ENCODE peak calls at places on chromosome 18, in eight cellular contexts. P, K, Z, M, X, V, S and A are unnamed samples.

GRCh38 chr18:45755936-45756335 is 32.0 kb downstream of the SLC14A1 start:
- DNase-seq in P (peak; percentile 98), K (no peak), Z (no peak), M (no peak), X (no peak), V (peak; percentile 66), S (peak; percentile 8), A (no peak)

GRCh38 chr18:49597152-49597551 is 35.3 kb downstream of the LIPG start:
- DNase-seq in P (no peak), K (no peak), Z (no peak), M (no peak), X (no peak), V (peak; percentile 32), S (no peak), A (no peak)

GRCh38 chr18:59087391-59087790 is 52.3 kb upstream of the SEC11C start:
- DNase-seq in P (no peak), K (no peak), Z (no peak), M (no peak), X (no peak), V (no peak), S (no peak), A (no peak)

GRCh38 chr18:70463085-70463484 is 174.2 kb downstream of the SOCS6 start:
- DNase-seq in P (no peak), K (no peak), Z (no peak), M (no peak), X (no peak), V (no peak), S (no peak), A (no peak)

GRCh38 chr18:46718501-46719341 is 38.1 kb downstream of the ST8SIA5 start:
- DNase-seq in P (peak; percentile 87), K (no peak), Z (no peak), M (no peak), X (no peak), V (peak; percentile 56), S (no peak), A (no peak)

GRCh38 chr18:2927745-2928144 is 80.9 kb downstream of the EMILIN2 start:
- DNase-seq in P (no peak), K (no peak), Z (no peak), M (no peak), X (no peak), V (no peak), S (no peak), A (no peak)

GRCh38 chr18:25349131-25349925 is 2.6 kb downstream of the ZNF521 start:
- DNase-seq in P (peak; percentile 63), K (no peak), Z (peak; percentile 13), M (no peak), X (no peak), V (peak; percentile 93), S (peak; percentile 58), A (no peak)

GRCh38 chr18:9330419-9330818 is 4.2 kb upstream of the TWSG1 start:
- DNase-seq in P (no peak), K (no peak), Z (no peak), M (no peak), X (no peak), V (no peak), S (no peak), A (no peak)

GRCh38 chr18:59667488-59667887 is 29.7 kb downstream of the CCBE1 start:
- DNase-seq in P (no peak), K (no peak), Z (no peak), M (no peak), X (no peak), V (no peak), S (no peak), A (no peak)

GRCh38 chr18:2656237-2657042 is 914 bp downstream of the SMCHD1 start:
- DNase-seq in P (peak; percentile 57), K (peak; percentile 44), Z (peak; percentile 47), M (peak; percentile 17), X (peak; percentile 50), V (peak; percentile 91), S (peak; percentile 8), A (no peak)

GRCh38 chr18:11307716-11308115 is 158.3 kb upstream of the PIEZO2 start:
- DNase-seq in P (no peak), K (no peak), Z (no peak), M (no peak), X (no peak), V (no peak), S (no peak), A (no peak)

GRCh38 chr18:79726721-79727120 is 47.1 kb downstream of the CTDP1 start:
- DNase-seq in P (no peak), K (no peak), Z (no peak), M (no peak), X (no peak), V (no peak), S (no peak), A (no peak)

GRCh38 chr18:361941-362913 is 94.4 kb upstream of the THOC1 start:
- DNase-seq in P (peak; percentile 17), K (no peak), Z (no peak), M (no peak), X (no peak), V (peak; percentile 83), S (no peak), A (no peak)

GRCh38 chr18:63320041-63320689 is 596 bp upstream of the BCL2 start:
- DNase-seq in P (peak; percentile 75), K (peak; percentile 73), Z (peak; percentile 66), M (peak; percentile 80), X (peak; percentile 83), V (peak; percentile 98), S (peak; percentile 81), A (peak; percentile 82)

GRCh38 chr18:48405108-48405507 is 4.1 kb downstream of the ZBTB7C start:
- DNase-seq in P (no peak), K (no peak), Z (no peak), M (no peak), X (no peak), V (peak; percentile 98), S (no peak), A (no peak)

GRCh38 chr18:43587538-43588153 is 310.4 kb upstream of the SYT4 start:
- DNase-seq in P (peak; percentile 58), K (peak; percentile 14), Z (no peak), M (no peak), X (no peak), V (peak; percentile 74), S (peak; percentile 78), A (no peak)

GRCh38 chr18:31510319-31510718 is 12.3 kb downstream of the DSG2 start:
- DNase-seq in P (no peak), K (no peak), Z (no peak), M (no peak), X (no peak), V (no peak), S (no peak), A (no peak)

GRCh38 chr18:9653390-9653789 is 39.0 kb upstream of the PPP4R1 start:
- DNase-seq in P (peak; percentile 76), K (no peak), Z (no peak), M (no peak), X (no peak), V (peak; percentile 59), S (peak; percentile 7), A (no peak)

GRCh38 chr18:79942211-79942610 is 9.2 kb downstream of the SLC66A2 start:
- DNase-seq in P (no peak), K (no peak), Z (no peak), M (no peak), X (no peak), V (no peak), S (no peak), A (no peak)

GRCh38 chr18:37381554-37381953 is 184.0 kb downstream of the CELF4 start:
- DNase-seq in P (no peak), K (no peak), Z (no peak), M (no peak), X (no peak), V (peak; percentile 19), S (no peak), A (no peak)

GRCh38 chr18:12574494-12575185 is 83.3 kb downstream of the SPIRE1 start:
- DNase-seq in P (no peak), K (no peak), Z (no peak), M (no peak), X (no peak), V (peak; percentile 76), S (no peak), A (no peak)

GRCh38 chr18:8339958-8340357 is 269.3 kb upstream of the RAB12 start:
- DNase-seq in P (no peak), K (no peak), Z (no peak), M (no peak), X (no peak), V (no peak), S (peak; percentile 58), A (no peak)

GRCh38 chr18:54607213-54607934 is 16.3 kb downstream of the DYNAP start:
- DNase-seq in P (peak; percentile 12), K (no peak), Z (no peak), M (no peak), X (no peak), V (no peak), S (no peak), A (no peak)

GRCh38 chr18:26865557-26865956 is at the start of gene AQP4:
- DNase-seq in P (no peak), K (no peak), Z (no peak), M (no peak), X (no peak), V (no peak), S (peak; percentile 20), A (no peak)

GRCh38 chr18:64208531-64208930 is 59.6 kb upstream of the LINC00305 start:
- DNase-seq in P (no peak), K (no peak), Z (no peak), M (no peak), X (no peak), V (no peak), S (no peak), A (no peak)

GRCh38 chr18:37435996-37436395 is 129.6 kb downstream of the CELF4 start:
- DNase-seq in P (no peak), K (no peak), Z (no peak), M (no peak), X (no peak), V (peak; percentile 62), S (peak; percentile 76), A (no peak)

GRCh38 chr18:2480536-2480935 is 90.8 kb downstream of the METTL4 start:
- DNase-seq in P (no peak), K (no peak), Z (no peak), M (no peak), X (no peak), V (no peak), S (no peak), A (no peak)

GRCh38 chr18:23924813-23925212 is 89.7 kb upstream of the TTC39C start:
- DNase-seq in P (no peak), K (no peak), Z (no peak), M (no peak), X (no peak), V (peak; percentile 79), S (no peak), A (no peak)

GRCh38 chr18:50578030-50578429 is 18.1 kb downstream of the MAPK4 start:
- DNase-seq in P (no peak), K (no peak), Z (no peak), M (no peak), X (no peak), V (no peak), S (no peak), A (no peak)

GRCh38 chr18:61554117-61554776 is 221.0 kb downstream of the CDH20 start:
- DNase-seq in P (no peak), K (no peak), Z (no peak), M (no peak), X (no peak), V (peak; percentile 32), S (no peak), A (peak; percentile 8)

GRCh38 chr18:58567453-58568196 is 61.3 kb downstream of the ALPK2 start:
- DNase-seq in P (no peak), K (no peak), Z (no peak), M (no peak), X (no peak), V (peak; percentile 76), S (no peak), A (no peak)

GRCh38 chr18:22539045-22539444 is 121.3 kb upstream of the CTAGE1 start:
- DNase-seq in P (no peak), K (no peak), Z (no peak), M (no peak), X (no peak), V (no peak), S (no peak), A (no peak)

GRCh38 chr18:68215931-68216330 is 499.0 kb downstream of the TMX3 start:
- DNase-seq in P (no peak), K (no peak), Z (no peak), M (no peak), X (no peak), V (peak; percentile 62), S (no peak), A (no peak)